ENCODE peak calls at places on chromosomes 16 and 17, in six cellular contexts. W is fibroblast of pulmonary artery, V is lower lobe of right lung, B is fibroblast of lung, G is HFF-Myc, C is fibroblast of the aortic adventitia. I is an unnamed sample.

GRCh38 chr17:13429201-13429600 is 172.5 kb downstream of the HS3ST3A1 start:
- DNase-seq in W (peak), V (no peak), B (peak), G (peak), C (peak), I (peak)

GRCh38 chr17:34547453-34548063 is 31.8 kb upstream of the TMEM132E start:
- DNase-seq in W (no peak), V (no peak), B (no peak), G (no peak), C (no peak), I (no peak)

GRCh38 chr17:59627770-59628171 is 8.1 kb downstream of the CLTC start:
- DNase-seq in W (no peak), V (no peak), B (no peak), G (no peak), C (no peak), I (no peak)

GRCh38 chr17:15269087-15269486 is 4.0 kb upstream of the PMP22 start:
- DNase-seq in W (no peak), V (no peak), B (no peak), G (no peak), C (no peak), I (no peak)

GRCh38 chr17:17774009-17774881 is 62.5 kb downstream of the SREBF1 start:
- DNase-seq in W (peak), V (no peak), B (peak), G (no peak), C (peak), I (no peak)

GRCh38 chr17:40433551-40434384 is 9.5 kb upstream of the IGFBP4 start:
- DNase-seq in W (peak), V (no peak), B (no peak), G (no peak), C (peak), I (no peak)

GRCh38 chr16:47258874-47259461 is 115.2 kb upstream of the NETO2 start:
- DNase-seq in W (peak), V (no peak), B (peak), G (peak), C (peak), I (no peak)

GRCh38 chr16:17949713-17950112 is 386.8 kb downstream of the NPIPA8 start:
- DNase-seq in W (no peak), V (no peak), B (no peak), G (no peak), C (no peak), I (no peak)

GRCh38 chr16:1163567-1164055 is 10.7 kb downstream of the CACNA1H start:
- DNase-seq in W (no peak), V (no peak), B (no peak), G (no peak), C (no peak), I (no peak)

GRCh38 chr17:64041912-64042311 is 21.5 kb upstream of the ICAM2 start:
- DNase-seq in W (no peak), V (no peak), B (no peak), G (no peak), C (no peak), I (no peak)

GRCh38 chr17:14372905-14373559 is 72.2 kb downstream of the HS3ST3B1 start:
- DNase-seq in W (no peak), V (no peak), B (no peak), G (no peak), C (no peak), I (no peak)

GRCh38 chr16:6946802-6947201 is 385.8 kb upstream of the RBFOX1 start:
- DNase-seq in W (no peak), V (no peak), B (no peak), G (no peak), C (no peak), I (no peak)

GRCh38 chr17:45677770-45678169 is 106.3 kb upstream of the CRHR1 start:
- DNase-seq in W (no peak), V (peak), B (no peak), G (peak), C (no peak), I (no peak)

GRCh38 chr17:77771145-77771544 is 187.4 kb upstream of the TNRC6C start:
- DNase-seq in W (no peak), V (no peak), B (no peak), G (no peak), C (no peak), I (no peak)

GRCh38 chr16:56580391-56581048 is 8.8 kb upstream of the MT3 start:
- DNase-seq in W (no peak), V (no peak), B (no peak), G (no peak), C (no peak), I (no peak)

GRCh38 chr17:63764701-63765100 is 8.7 kb downstream of the CCDC47 start:
- DNase-seq in W (no peak), V (no peak), B (peak), G (no peak), C (no peak), I (no peak)

GRCh38 chr16:85055503-85056210 is 28.1 kb downstream of the KIAA0513 start:
- DNase-seq in W (peak), V (peak), B (peak), G (no peak), C (peak), I (peak)

GRCh38 chr16:19114359-19115147 is 789 bp downstream of the ITPRIPL2 start:
- DNase-seq in W (peak), V (peak), B (peak), G (no peak), C (peak), I (no peak)

GRCh38 chr16:28183930-28184329 is 27.8 kb downstream of the XPO6 start:
- DNase-seq in W (no peak), V (no peak), B (no peak), G (no peak), C (no peak), I (no peak)

GRCh38 chr17:44556854-44557606 is at the start of gene FZD2:
- DNase-seq in W (peak), V (peak), B (peak), G (peak), C (peak), I (peak)

GRCh38 chr17:38509008-38509771 is 80.9 kb downstream of the ARHGAP23 start:
- DNase-seq in W (peak), V (peak), B (peak), G (peak), C (peak), I (peak)

GRCh38 chr17:40803617-40804082 is 3.9 kb upstream of the KRT28 start:
- DNase-seq in W (peak), V (peak), B (peak), G (peak), C (peak), I (no peak)

GRCh38 chr16:29820730-29821662 is 734 bp downstream of the MVP start:
- DNase-seq in W (peak), V (peak), B (no peak), G (no peak), C (peak), I (no peak)

GRCh38 chr16:75116081-75116910 is at the start of gene LDHD:
- DNase-seq in W (peak), V (peak), B (peak), G (no peak), C (peak), I (no peak)

GRCh38 chr16:22163806-22164205 is 1.5 kb downstream of the SDR42E2 start:
- DNase-seq in W (no peak), V (no peak), B (no peak), G (no peak), C (no peak), I (no peak)

GRCh38 chr16:48592839-48593429 is 17.0 kb downstream of the N4BP1 start:
- DNase-seq in W (no peak), V (no peak), B (no peak), G (no peak), C (no peak), I (no peak)

GRCh38 chr17:6086603-6087400 is 16.6 kb downstream of the WSCD1 start:
- DNase-seq in W (no peak), V (no peak), B (no peak), G (no peak), C (no peak), I (no peak)

GRCh38 chr17:29238133-29238850 is 8.4 kb upstream of the CRYBA1 start:
- DNase-seq in W (peak), V (no peak), B (peak), G (no peak), C (peak), I (no peak)
- H3K4me3 ChIP-seq in W (no peak), V (no peak), B (no peak), G (no peak), C (no peak), I (no peak)

GRCh38 chr17:73954981-73955380 is 248.5 kb upstream of the RPL38 start:
- DNase-seq in W (no peak), V (no peak), B (no peak), G (no peak), C (no peak), I (no peak)

GRCh38 chr17:73953206-73954033 is 250.1 kb upstream of the RPL38 start:
- DNase-seq in W (no peak), V (no peak), B (no peak), G (no peak), C (no peak), I (no peak)

GRCh38 chr17:73950515-73950914 is 253.0 kb upstream of the RPL38 start:
- DNase-seq in W (no peak), V (no peak), B (no peak), G (no peak), C (no peak), I (no peak)

GRCh38 chr17:73952136-73952497 is 251.4 kb upstream of the RPL38 start:
- DNase-seq in W (no peak), V (no peak), B (no peak), G (no peak), C (no peak), I (no peak)

DNA sequence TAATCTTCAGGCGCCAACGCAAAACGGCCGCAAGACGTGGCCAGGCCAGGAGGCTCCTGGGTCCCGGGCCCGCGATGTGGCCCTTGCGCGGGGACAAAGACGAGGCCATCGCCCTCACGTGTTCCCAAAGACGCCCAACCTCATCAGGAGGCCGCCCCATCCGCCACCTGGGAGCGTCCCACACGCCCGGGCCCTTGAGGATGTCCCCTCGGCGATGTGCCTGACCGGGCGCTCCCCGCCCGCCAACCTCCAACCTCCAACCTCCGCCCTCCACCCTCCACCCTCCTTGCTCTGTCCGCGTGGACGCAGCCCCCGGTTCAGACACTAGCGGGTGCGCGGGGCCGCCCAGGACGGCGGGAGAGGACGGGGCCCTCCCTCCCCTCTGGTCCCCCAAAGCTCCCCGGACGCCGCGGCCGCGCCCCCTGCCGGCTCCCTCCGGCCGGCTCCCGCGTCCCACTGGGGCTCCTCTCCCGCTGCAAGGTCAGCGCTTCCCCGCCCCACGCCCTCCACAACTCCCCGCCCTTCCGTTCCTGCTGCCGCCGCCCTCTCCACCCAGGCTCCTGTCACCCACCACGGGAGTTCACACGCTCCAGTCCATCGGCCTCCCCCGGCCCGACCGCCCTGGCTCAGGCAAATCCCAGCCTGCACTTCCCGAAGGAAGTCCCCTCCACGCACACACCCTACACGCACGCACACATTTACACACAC is 250.8 kb upstream of the RPL38 start:
- DNase-seq in W (no peak), V (peak), B (no peak), G (no peak), C (no peak), I (no peak)
- H3K4me3 ChIP-seq in W (no peak), V (peak), B (no peak), G (no peak), C (no peak), I (no peak)

DNA sequence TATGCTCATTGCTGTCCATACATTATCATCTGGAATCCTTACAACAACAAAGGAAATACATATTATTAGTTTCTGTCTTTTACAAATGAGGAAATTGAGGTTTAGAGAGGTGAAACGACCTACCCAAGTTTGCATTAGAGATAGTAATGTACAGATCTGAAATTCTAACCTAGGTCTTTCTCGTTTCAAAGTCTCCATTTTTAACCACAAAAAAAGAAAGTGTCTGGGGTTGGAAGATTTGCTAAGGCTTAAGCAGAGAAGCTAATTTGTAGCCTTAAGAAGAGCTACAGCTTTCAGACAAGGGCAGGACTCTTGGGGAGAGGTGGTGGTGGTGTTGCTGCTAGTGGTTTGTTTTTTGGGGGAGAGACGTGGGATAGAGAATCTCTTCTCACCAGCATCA is 19.2 kb downstream of the CIITA start:
- DNase-seq in W (no peak), V (no peak), B (no peak), G (no peak), C (no peak), I (no peak)
- H3K4me3 ChIP-seq in W (no peak), V (no peak), B (no peak), G (no peak), C (no peak), I (no peak)

DNA sequence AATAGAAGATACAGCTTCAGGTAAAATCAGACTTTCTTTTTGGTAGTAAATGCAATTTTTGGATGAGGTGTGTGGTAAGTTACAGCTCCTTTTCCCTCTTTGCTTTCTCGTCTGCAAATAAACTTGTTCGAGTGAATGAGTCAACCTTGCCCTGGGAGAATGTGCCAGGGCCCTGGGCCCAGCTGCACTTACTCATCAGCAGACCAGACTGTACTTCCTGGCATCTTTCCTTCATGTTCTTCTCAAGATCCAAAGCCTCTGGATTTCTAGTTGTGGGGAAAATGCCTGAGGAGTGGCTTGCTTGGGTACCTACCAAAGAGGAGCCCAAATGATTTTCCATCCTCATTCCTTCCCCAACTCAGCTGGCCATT is 5.4 kb upstream of the G6PC1 start:
- DNase-seq in W (peak), V (peak), B (peak), G (peak), C (peak), I (peak)
- H3K4me3 ChIP-seq in W (no peak), V (no peak), B (no peak), G (no peak), C (no peak), I (no peak)

DNA sequence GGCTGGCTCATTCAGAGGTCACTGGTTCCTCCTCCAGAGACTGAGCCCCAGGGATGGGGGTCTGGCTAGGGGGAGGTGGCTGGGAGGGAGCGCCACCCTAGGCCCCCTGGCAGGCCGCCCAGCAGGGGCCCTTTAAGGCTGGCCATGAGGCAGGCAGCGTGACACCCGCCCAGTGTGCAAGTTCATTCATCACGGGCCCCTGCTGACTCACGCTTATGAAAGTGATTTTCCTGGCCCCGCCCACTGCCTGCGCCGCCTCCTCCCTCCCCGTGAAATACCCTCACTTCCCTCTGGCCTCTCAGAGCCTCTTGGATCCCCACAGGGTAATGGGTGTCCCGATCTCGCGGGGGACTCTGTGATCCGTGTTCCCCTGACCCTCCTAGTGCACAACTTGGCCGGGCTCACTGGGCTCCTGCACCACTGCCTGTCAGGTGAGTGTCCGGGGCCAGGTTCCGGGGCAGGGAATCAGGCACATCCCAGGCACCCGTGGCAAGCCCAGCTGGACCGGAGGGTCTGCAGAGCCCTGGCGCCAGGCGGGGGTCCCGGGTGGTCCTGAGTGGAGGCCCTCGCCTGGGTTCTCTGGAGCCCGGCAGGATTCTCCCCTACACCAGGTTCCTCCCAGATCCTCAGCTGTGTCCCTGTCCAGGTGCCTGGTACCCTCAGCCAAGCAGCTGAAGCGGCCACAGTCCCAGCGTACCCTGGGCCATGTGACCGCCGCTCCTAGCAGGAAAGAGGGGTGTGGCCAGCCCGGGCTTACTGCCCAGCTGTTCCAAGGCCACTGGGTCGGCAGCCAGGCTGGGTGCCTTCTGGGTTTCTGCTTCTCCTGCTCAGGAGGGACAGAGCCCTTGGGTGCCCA is at the start of gene OSGIN1:
- DNase-seq in W (peak), V (peak), B (peak), G (peak), C (peak), I (peak)
- H3K4me3 ChIP-seq in W (peak), V (peak), B (peak), G (peak), C (peak), I (peak)

DNA sequence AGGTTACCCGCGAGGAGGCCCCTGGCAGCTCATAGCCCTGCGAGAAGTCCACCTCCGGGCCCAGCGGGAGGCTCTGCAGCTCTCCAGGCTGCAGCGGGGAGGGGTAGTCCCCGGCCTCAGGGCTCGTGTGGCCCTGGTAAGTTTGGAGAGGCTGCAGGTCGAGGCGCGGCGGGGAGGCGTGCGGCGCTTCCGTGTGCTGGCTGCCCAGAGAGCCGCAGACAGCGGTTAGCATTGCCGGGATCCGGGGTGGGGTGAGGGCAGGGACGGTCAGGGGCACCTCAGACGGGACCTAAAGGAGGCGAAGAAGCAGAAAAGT is 2.8 kb downstream of the SP6 start:
- DNase-seq in W (no peak), V (no peak), B (no peak), G (no peak), C (no peak), I (no peak)
- H3K4me3 ChIP-seq in W (no peak), V (no peak), B (no peak), G (no peak), C (no peak), I (no peak)

GRCh38 chr16:8720967-8721692 is 46.7 kb downstream of the ABAT start:
- DNase-seq in W (no peak), V (no peak), B (no peak), G (no peak), C (no peak), I (no peak)
- H3K4me3 ChIP-seq in W (no peak), V (no peak), B (no peak), G (no peak), C (no peak), I (no peak)

GRCh38 chr17:50685691-50686493 is 21.8 kb downstream of the ANKRD40 start:
- DNase-seq in W (no peak), V (no peak), B (no peak), G (no peak), C (no peak), I (no peak)

GRCh38 chr17:50684288-50684611 is 23.5 kb downstream of the ANKRD40 start:
- DNase-seq in W (no peak), V (no peak), B (no peak), G (no peak), C (no peak), I (no peak)

GRCh38 chr17:50685334-50685665 is 22.4 kb downstream of the ANKRD40 start:
- DNase-seq in W (no peak), V (no peak), B (no peak), G (no peak), C (no peak), I (no peak)

GRCh38 chr17:50683434-50684287 is 24.1 kb downstream of the ANKRD40 start:
- DNase-seq in W (no peak), V (no peak), B (no peak), G (no peak), C (no peak), I (no peak)

DNA sequence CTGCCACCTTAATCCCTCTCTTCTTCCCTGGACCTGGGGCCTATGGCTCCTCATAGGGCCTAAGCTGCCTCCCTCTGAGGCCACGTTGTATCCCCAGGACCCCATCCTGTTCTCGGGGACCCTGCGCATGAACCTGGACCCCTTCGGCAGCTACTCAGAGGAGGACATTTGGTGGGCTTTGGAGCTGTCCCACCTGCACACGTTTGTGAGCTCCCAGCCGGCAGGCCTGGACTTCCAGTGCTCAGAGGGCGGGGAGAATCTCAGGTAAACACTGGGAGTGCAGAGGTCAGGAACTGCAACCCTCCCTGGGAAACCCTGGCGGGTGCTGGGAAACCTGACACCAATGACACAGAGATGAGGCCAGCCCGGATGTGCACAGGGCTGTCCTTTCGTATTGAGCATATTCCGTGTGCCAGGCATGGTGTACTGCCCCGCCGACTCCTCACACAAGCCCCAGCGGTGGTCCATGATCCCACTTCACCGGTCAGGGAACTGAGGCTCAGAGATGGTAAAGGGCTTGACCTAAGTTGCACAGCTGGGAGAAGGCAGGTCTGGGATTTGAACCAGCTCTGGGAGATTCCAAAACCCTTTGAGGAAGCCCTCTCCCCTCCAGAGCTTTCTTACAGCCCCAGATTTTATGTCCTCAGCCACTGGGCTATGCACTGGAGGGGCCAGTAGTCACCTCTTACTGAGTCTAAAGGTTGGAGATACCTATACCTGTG is 22.9 kb downstream of the ANKRD40 start:
- DNase-seq in W (no peak), V (no peak), B (no peak), G (no peak), C (no peak), I (no peak)
- H3K4me3 ChIP-seq in W (no peak), V (no peak), B (no peak), G (no peak), C (no peak), I (no peak)